ENCODE peak calls at places on chromosomes 11 and 22, in five cellular contexts. Z is PC-3, M is mucosa of descending colon, L is stomach, O is body of pancreas. P is an unnamed sample.
A peak's percentile ranks its signal among the peaks of the same experiment; 100 is the strongest.

GRCh38 chr11:8080674-8081590 is at the start of gene TUB:
- DNase-seq in Z (no peak), L (peak; percentile 26), O (no peak), M (no peak), P (no peak)

GRCh38 chr11:72308226-72309073 is 64.5 kb upstream of the PHOX2A start:
- DNase-seq in O (peak; percentile 41), L (no peak), Z (peak; percentile 35), M (no peak), P (peak; percentile 50)

GRCh38 chr11:79439430-79439892 is 1.4 kb downstream of the TENM4 start:
- DNase-seq in L (no peak), O (no peak), Z (no peak), M (no peak), P (no peak)

GRCh38 chr11:3840289-3840869 is 380 bp downstream of the RHOG start:
- DNase-seq in O (no peak), Z (no peak), M (peak; percentile 39), L (no peak), P (no peak)

GRCh38 chr11:14445542-14446530 is 53.8 kb downstream of the COPB1 start:
- DNase-seq in L (no peak), O (no peak), Z (peak; percentile 51), M (no peak), P (no peak)

GRCh38 chr11:102012946-102013345 is 34.3 kb upstream of the CFAP300 start:
- DNase-seq in O (no peak), Z (no peak), M (no peak), L (no peak), P (no peak)

GRCh38 chr11:47983464-47984397 is 3.4 kb downstream of the PTPRJ start:
- DNase-seq in M (no peak), L (no peak), O (no peak), Z (peak; percentile 67), P (no peak)

GRCh38 chr11:70790671-70791300 is 392.5 kb downstream of the CTTN start:
- DNase-seq in O (no peak), Z (no peak), M (no peak), L (no peak), P (no peak)

GRCh38 chr11:103586756-103587155 is 449.7 kb upstream of the DDI1 start:
- DNase-seq in O (no peak), Z (peak; percentile 8), L (no peak), M (no peak), P (no peak)

GRCh38 chr22:44215287-44215686 is 34.6 kb downstream of the PARVG start:
- DNase-seq in Z (no peak), L (no peak), M (no peak), O (no peak), P (no peak)

GRCh38 chr11:11332141-11332710 is 20.8 kb downstream of the CSNK2A3 start:
- DNase-seq in O (no peak), M (no peak), Z (peak; percentile 51), L (no peak), P (no peak)

GRCh38 chr11:20669833-20670684 is 673 bp downstream of the NELL1 start:
- DNase-seq in M (no peak), O (no peak), Z (no peak), L (no peak), P (no peak)

GRCh38 chr22:36227806-36228205 is 11.5 kb downstream of the APOL2 start:
- DNase-seq in M (no peak), L (no peak), O (no peak), Z (no peak), P (no peak)

GRCh38 chr11:26947904-26948639 is 45.8 kb upstream of the FIBIN start:
- DNase-seq in M (no peak), Z (no peak), O (no peak), L (no peak), P (no peak)

GRCh38 chr11:14861680-14862079 is 30.4 kb downstream of the CYP2R1 start:
- DNase-seq in M (peak; percentile 90), Z (no peak), O (peak; percentile 2), L (peak; percentile 32), P (no peak)

GRCh38 chr11:133809525-133810178 is 35.7 kb downstream of the SPATA19 start:
- DNase-seq in L (no peak), M (no peak), Z (no peak), O (peak; percentile 7), P (no peak)

GRCh38 chr11:104876324-104876723 is 21.9 kb downstream of the CASP12 start:
- DNase-seq in O (no peak), M (no peak), Z (no peak), L (no peak), P (no peak)

GRCh38 chr11:107123022-107123421 is 104.7 kb upstream of the GUCY1A2 start:
- DNase-seq in M (no peak), O (no peak), L (no peak), Z (peak; percentile 33), P (no peak)
- TF ChIP-seq CTCF in M (no peak), O (no peak), L (no peak), Z (peak; percentile 66), P (no peak)

DNA sequence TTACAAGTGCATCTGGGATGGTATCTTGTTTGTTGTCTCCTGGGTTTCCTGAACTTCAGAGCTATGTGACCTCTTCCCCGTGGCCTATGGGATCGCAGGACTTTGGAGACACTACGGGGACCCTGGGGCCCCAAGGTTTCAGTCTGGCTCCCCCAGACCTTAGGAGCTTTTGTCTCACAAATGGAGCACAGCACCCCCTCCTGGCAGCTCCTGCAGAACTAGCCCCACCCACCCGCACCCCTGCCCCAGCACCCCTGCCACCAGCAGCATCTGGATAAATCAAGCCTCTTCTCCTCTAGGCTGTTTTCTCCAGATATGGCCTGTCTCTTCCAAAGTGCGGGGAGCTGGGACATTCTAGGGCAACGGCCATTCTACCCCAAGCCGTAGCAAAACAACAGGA is 10.4 kb downstream of the RCOR2 start:
- DNase-seq in O (no peak), L (peak; percentile 37), M (peak; percentile 65), Z (peak; percentile 31), P (no peak)
- TF ChIP-seq CTCF in O (peak; percentile 6), L (no peak), M (no peak), Z (peak; percentile 37), P (no peak)

DNA sequence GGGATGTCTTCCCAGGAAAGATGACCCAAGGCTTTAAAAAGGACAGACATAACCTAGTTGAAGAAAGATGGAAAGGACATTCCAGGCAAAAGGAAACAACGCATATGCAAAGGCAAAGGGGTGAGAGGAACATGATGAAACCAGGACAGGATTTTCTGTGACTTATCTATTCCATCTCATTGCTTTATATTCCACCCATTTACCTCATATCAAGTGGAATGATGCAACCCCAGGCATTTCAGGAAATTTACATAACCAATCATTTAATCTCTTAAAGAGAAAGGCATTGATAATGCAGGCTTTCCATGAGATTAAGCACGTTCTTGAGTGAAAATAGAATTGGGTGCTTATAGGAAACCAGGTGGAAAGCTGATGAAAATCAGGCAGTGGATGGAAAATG is 13.0 kb downstream of the FZD4 start:
- DNase-seq in O (no peak), L (no peak), Z (peak; percentile 44), M (no peak), P (no peak)
- TF ChIP-seq CTCF in O (no peak), L (no peak), Z (no peak), M (no peak), P (no peak)

GRCh38 chr11:92340839-92341238 is 116.2 kb downstream of the FAT3 start:
- DNase-seq in M (peak; percentile 30), O (peak; percentile 21), Z (peak; percentile 25), L (no peak), P (no peak)
- TF ChIP-seq CTCF in M (no peak), O (peak; percentile 9), Z (peak; percentile 59), L (no peak), P (no peak)

GRCh38 chr11:108027057-108027456 is 18.4 kb downstream of the CUL5 start:
- DNase-seq in O (no peak), M (no peak), Z (no peak), L (no peak), P (no peak)
- TF ChIP-seq CTCF in O (no peak), M (no peak), Z (peak; percentile 51), L (no peak), P (no peak)

P was measured in omental fat pad.